ENCODE peak calls at places on chromosomes 4 and X, in five cellular contexts. A is right atrium auricular region, B is prostate gland, S is HFF-Myc, R is right lobe of liver. M is an unnamed sample.
A peak's percentile ranks its signal among the peaks of the same experiment; 100 is the strongest.

GRCh38 chrX:15500497-15500966 is at the start of gene BMX:
- DNase-seq in B (no peak), A (peak; percentile 76), R (no peak), S (no peak), M (no peak)

GRCh38 chr4:88320174-88320779 is 35.9 kb upstream of the PPM1K start:
- DNase-seq in B (no peak), S (no peak), R (no peak), A (no peak), M (no peak)

GRCh38 chr4:17869327-17869726 is 58.5 kb downstream of the NCAPG start:
- DNase-seq in B (no peak), A (no peak), R (no peak), S (no peak), M (no peak)

GRCh38 chr4:180665481-180665880 is 1577.7 kb upstream of the TENM3 start:
- DNase-seq in S (no peak), R (no peak), B (no peak), A (no peak), M (no peak)

GRCh38 chrX:48937065-48937907 is 18.5 kb upstream of the PIM2 start:
- DNase-seq in B (peak; percentile 9), R (no peak), A (no peak), S (no peak), M (no peak)

GRCh38 chr4:109996531-109996930 is 83.8 kb downstream of the EGF start:
- DNase-seq in A (no peak), B (no peak), S (no peak), R (no peak), M (no peak)

GRCh38 chr4:38046735-38047487 is 86.7 kb downstream of the PTTG2 start:
- DNase-seq in S (no peak), R (no peak), B (no peak), A (no peak), M (no peak)

GRCh38 chrX:15505104-15505503 is 4.5 kb downstream of the BMX start:
- DNase-seq in S (no peak), A (no peak), R (no peak), B (no peak), M (no peak)

GRCh38 chr4:128776794-128777216 is 32.7 kb upstream of the JADE1 start:
- DNase-seq in A (peak; percentile 67), B (no peak), S (peak; percentile 35), R (no peak), M (no peak)

GRCh38 chr4:133483600-133484246 is 334.6 kb downstream of the PCDH10 start:
- DNase-seq in B (no peak), A (no peak), S (no peak), R (no peak), M (no peak)

GRCh38 chr4:15021946-15022345 is 19.7 kb downstream of the CPEB2 start:
- DNase-seq in B (no peak), R (no peak), A (no peak), S (no peak), M (no peak)

GRCh38 chr4:148814030-148814429 is 371.8 kb upstream of the NR3C2 start:
- DNase-seq in A (no peak), S (no peak), R (no peak), B (no peak), M (no peak)

GRCh38 chr4:153409412-153409811 is 56.7 kb upstream of the TMEM131L start:
- DNase-seq in B (no peak), S (no peak), R (no peak), A (no peak), M (no peak)

GRCh38 chrX:15055146-15055930 is 182.1 kb downstream of the MOSPD2 start:
- DNase-seq in A (no peak), S (no peak), R (no peak), B (no peak), M (no peak)

GRCh38 chr4:89949782-89950387 is 55.2 kb downstream of the MMRN1 start:
- DNase-seq in B (no peak), R (no peak), A (no peak), S (no peak), M (no peak)

GRCh38 chrX:23902419-23902818 is 5.3 kb downstream of the APOO start:
- DNase-seq in S (no peak), A (no peak), R (no peak), B (peak; percentile 22), M (no peak)

GRCh38 chr4:25863347-25863784 is 578 bp upstream of the SEL1L3 start:
- DNase-seq in R (peak; percentile 64), S (no peak), A (no peak), B (no peak), M (peak; percentile 56)

GRCh38 chr4:23828779-23829178 is 61.1 kb downstream of the PPARGC1A start:
- DNase-seq in B (no peak), R (no peak), S (no peak), A (no peak), M (no peak)

GRCh38 chr4:10321931-10322330 is 135.3 kb downstream of the ZNF518B start:
- DNase-seq in A (no peak), S (no peak), B (no peak), R (no peak), M (no peak)

GRCh38 chrX:120791013-120791643 is 84.5 kb downstream of the CT47B1 start:
- DNase-seq in B (peak; percentile 4), S (peak; percentile 58), R (no peak), A (peak; percentile 68), M (no peak)

GRCh38 chr4:88106205-88106604 is 52.2 kb downstream of the ABCG2 start:
- DNase-seq in B (no peak), A (no peak), S (no peak), R (no peak), M (no peak)

GRCh38 chr4:19983072-19983471 is 268.6 kb upstream of the SLIT2 start:
- DNase-seq in B (no peak), R (no peak), A (no peak), S (peak; percentile 88), M (no peak)

GRCh38 chr4:73740353-73740778 is at the start of gene CXCL8:
- DNase-seq in A (peak; percentile 70), B (peak; percentile 95), R (peak; percentile 78), S (peak; percentile 88), M (no peak)

GRCh38 chr4:104394409-104394813 is 100.3 kb downstream of the CXXC4 start:
- DNase-seq in A (no peak), R (no peak), S (no peak), B (no peak), M (no peak)

GRCh38 chrX:115147220-115147619 is 42.0 kb upstream of the RBMXL3 start:
- DNase-seq in R (no peak), B (no peak), S (no peak), A (no peak), M (no peak)

GRCh38 chr4:72631296-72631695 is 62.3 kb upstream of the ADAMTS3 start:
- DNase-seq in S (peak; percentile 30), B (no peak), R (no peak), A (no peak), M (no peak)

GRCh38 chr4:77797239-77797638 is 21.9 kb downstream of the CNOT6L start:
- DNase-seq in S (no peak), B (no peak), R (no peak), A (no peak), M (no peak)

GRCh38 chr4:174317531-174317930 is 33.8 kb downstream of the CEP44 start:
- DNase-seq in A (no peak), R (no peak), B (no peak), S (no peak), M (no peak)

GRCh38 chrX:71128915-71129765 is 10.7 kb downstream of the MED12 start:
- DNase-seq in A (peak; percentile 67), R (peak; percentile 58), B (peak; percentile 62), S (no peak), M (peak; percentile 54)

GRCh38 chrX:47831788-47832187 is 4.9 kb upstream of the ZNF81 start:
- DNase-seq in S (no peak), A (no peak), R (peak; percentile 50), B (no peak), M (peak; percentile 16)

GRCh38 chrX:123860506-123860840 is 620 bp downstream of the XIAP start:
- DNase-seq in B (peak; percentile 8), A (no peak), R (no peak), S (no peak), M (no peak)

GRCh38 chrX:2320580-2321327 is 180.0 kb downstream of the DHRSX start:
- DNase-seq in R (peak; percentile 92), S (peak; percentile 6), A (peak; percentile 64), B (peak; percentile 27), M (no peak)

GRCh38 chrX:47880927-47881326 is 44.2 kb downstream of the ZNF81 start:
- DNase-seq in B (no peak), S (no peak), R (no peak), A (no peak), M (no peak)

GRCh38 chr4:121018543-121018942 is 53.8 kb downstream of the NDNF start:
- DNase-seq in A (no peak), S (no peak), R (no peak), B (no peak), M (no peak)

GRCh38 chrX:57329008-57329407 is 42.5 kb downstream of the FAAH2 start:
- DNase-seq in R (no peak), S (no peak), B (no peak), A (no peak), M (no peak)

GRCh38 chrX:153817291-153817690 is 13.1 kb downstream of the PDZD4 start:
- DNase-seq in A (no peak), S (no peak), B (no peak), R (no peak), M (no peak)
- TF ChIP-seq CTCF in A (no peak), S (no peak), B (no peak), R (no peak), M (no peak)

GRCh38 chrX:40663880-40664630 is 16.7 kb upstream of the CXorf38 start:
- DNase-seq in S (peak; percentile 11), A (no peak), B (no peak), R (no peak), M (no peak)
- TF ChIP-seq CTCF in S (peak; percentile 29), A (peak; percentile 54), B (peak; percentile 18), R (peak; percentile 14), M (peak; percentile 36)

DNA sequence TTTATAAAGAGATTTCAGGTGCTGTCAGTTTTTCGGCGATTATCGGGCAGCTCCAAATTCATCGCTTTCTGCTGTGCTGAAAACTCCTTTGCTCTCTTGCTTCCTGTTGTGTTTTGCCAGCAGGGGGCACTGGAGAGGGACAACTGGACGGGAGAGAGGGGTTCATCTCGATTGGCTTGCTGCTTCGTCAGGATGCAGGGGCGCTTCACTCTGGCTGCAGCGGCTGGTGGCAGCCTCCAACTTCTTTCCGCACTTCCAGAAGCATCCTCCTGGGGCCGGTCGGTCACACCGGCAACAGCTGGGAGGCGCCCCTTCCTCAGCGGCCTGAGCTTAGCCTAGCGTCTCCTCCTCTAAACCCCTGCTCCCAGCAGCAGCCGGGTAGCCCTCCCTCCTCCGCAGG is 29.5 kb downstream of the MSL3 start:
- DNase-seq in R (peak; percentile 46), S (no peak), B (peak; percentile 39), A (peak; percentile 62), M (peak; percentile 50)
- TF ChIP-seq CTCF in R (peak; percentile 34), S (peak; percentile 41), B (peak; percentile 26), A (peak; percentile 62), M (peak; percentile 62)

GRCh38 chrX:126770179-126770578 is 49.4 kb upstream of the PRR32 start:
- DNase-seq in S (no peak), B (no peak), R (no peak), A (no peak), M (no peak)
- TF ChIP-seq CTCF in S (no peak), B (peak; percentile 6), R (peak; percentile 53), A (peak; percentile 62), M (peak; percentile 70)

DNA sequence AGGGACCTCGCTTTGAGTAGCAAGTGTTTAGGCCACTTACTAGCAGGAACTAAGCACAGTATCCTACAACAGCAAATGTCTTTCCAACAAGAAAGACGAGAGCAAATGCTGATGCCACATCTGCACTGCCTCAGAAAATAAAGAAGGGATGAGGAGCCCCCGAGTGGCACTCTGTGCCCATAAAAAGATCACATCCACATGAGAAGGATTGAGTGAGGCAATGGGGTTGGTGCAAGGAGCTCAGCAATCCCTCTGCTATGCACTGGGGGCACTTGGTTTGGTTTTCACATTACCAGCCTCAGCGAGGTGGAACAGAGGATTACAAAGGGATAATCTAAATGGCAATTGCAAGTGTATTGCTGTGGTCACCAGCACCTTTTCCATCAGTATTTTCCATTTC is 252.8 kb upstream of the SLC7A11 start:
- DNase-seq in S (peak; percentile 7), A (no peak), R (no peak), B (no peak), M (no peak)
- TF ChIP-seq CTCF in S (no peak), A (peak; percentile 50), R (no peak), B (no peak), M (no peak)

M was measured in progenitor cell of endocrine pancreas.